ENCODE peak calls at places on chromosomes 3 and 15, in nine cellular contexts. A is B cell, Y is AG09309, B is cardiac fibroblast, F is epithelial cell of esophagus, E is HepG2, I is brain microvascular endothelial cell, L is natural killer cell, X is mammary epithelial cell. W is an unnamed sample.

GRCh38 chr3:49805367-49805782 is 2.3 kb downstream of the INKA1 start:
- DNase-seq in F (peak), L (no peak), B (peak), A (peak), Y (peak), I (peak), E (no peak), X (no peak), W (no peak)

GRCh38 chr3:157953565-157953964 is 152.7 kb downstream of the SHOX2 start:
- DNase-seq in E (no peak), L (no peak), B (no peak), F (no peak), I (no peak), A (no peak), X (no peak), Y (no peak), W (no peak)

GRCh38 chr3:194824676-194825075 is 139.0 kb downstream of the FAM43A start:
- DNase-seq in L (no peak), I (peak), B (peak), Y (peak), X (no peak), F (no peak), A (no peak), E (no peak), W (no peak)

GRCh38 chr3:31709005-31709404 is 176.3 kb downstream of the STT3B start:
- DNase-seq in A (no peak), I (peak), F (no peak), B (no peak), E (no peak), L (no peak), X (no peak), Y (no peak), W (no peak)

GRCh38 chr3:193826126-193826795 is 233.3 kb downstream of the OPA1 start:
- DNase-seq in A (no peak), Y (no peak), L (no peak), E (no peak), F (peak), I (peak), X (peak), B (peak), W (peak)

GRCh38 chr3:139715736-139716135 is 38.0 kb upstream of the NMNAT3 start:
- DNase-seq in F (peak), X (peak), B (no peak), I (no peak), Y (no peak), A (no peak), L (no peak), E (no peak), W (no peak)

GRCh38 chr3:127252446-127252845 is 35.4 kb downstream of the PRR20G start:
- DNase-seq in E (no peak), F (no peak), I (no peak), L (no peak), Y (no peak), B (no peak), A (no peak), X (no peak), W (no peak)

GRCh38 chr3:14507757-14508504 is 32.2 kb downstream of the GRIP2 start:
- DNase-seq in F (no peak), A (no peak), I (no peak), Y (no peak), L (no peak), B (no peak), X (no peak), E (no peak), W (no peak)

GRCh38 chr3:104206925-104207324 is 1159.8 kb upstream of the ALCAM start:
- DNase-seq in B (no peak), X (no peak), F (peak), E (peak), L (no peak), A (no peak), I (no peak), Y (no peak), W (no peak)

GRCh38 chr3:1017879-1018278 is 74.9 kb upstream of the CNTN6 start:
- DNase-seq in A (no peak), X (no peak), F (no peak), I (no peak), Y (no peak), L (no peak), E (no peak), B (no peak), W (no peak)

GRCh38 chr3:178492496-178492895 is 43.7 kb upstream of the KCNMB2 start:
- DNase-seq in F (no peak), B (no peak), I (no peak), X (no peak), L (no peak), A (no peak), Y (no peak), E (no peak), W (no peak)

GRCh38 chr15:77402740-77403379 is 17.0 kb downstream of the PEAK1 start:
- DNase-seq in L (no peak), E (no peak), X (peak), A (no peak), B (peak), Y (peak), I (peak), F (no peak), W (no peak)

GRCh38 chr3:112640333-112640863 is 545 bp downstream of the CCDC80 start:
- DNase-seq in X (no peak), A (no peak), E (no peak), B (peak), L (no peak), Y (peak), F (peak), I (peak), W (no peak)

GRCh38 chr3:112640864-112641751 is at the start of gene CCDC80:
- DNase-seq in L (no peak), B (peak), A (no peak), Y (peak), X (peak), E (no peak), F (peak), I (peak), W (no peak)

GRCh38 chr3:112637700-112638099 is 3.2 kb downstream of the CCDC80 start:
- DNase-seq in E (no peak), F (no peak), Y (no peak), B (no peak), A (no peak), L (no peak), X (no peak), I (no peak), W (no peak)

GRCh38 chr3:112639451-112640332 is 1.3 kb downstream of the CCDC80 start:
- DNase-seq in A (no peak), Y (no peak), B (peak), I (no peak), E (no peak), L (no peak), X (no peak), F (no peak), W (no peak)

GRCh38 chr3:112638327-112639020 is 2.5 kb downstream of the CCDC80 start:
- DNase-seq in I (no peak), Y (no peak), X (no peak), L (no peak), F (no peak), A (no peak), E (no peak), B (no peak), W (no peak)
- TF ChIP-seq CTCF in I (no peak), Y (no peak), X (no peak), L (no peak), F (no peak), A (no peak), E (no peak), B (no peak), W (no peak)

GRCh38 chr3:146160233-146160963 is 586 bp downstream of the PLOD2 start:
- DNase-seq in I (peak), X (peak), L (no peak), E (peak), A (no peak), F (peak), B (peak), Y (peak), W (peak)
- TF ChIP-seq CTCF in I (peak), X (peak), L (no peak), E (peak), A (no peak), F (peak), B (peak), Y (peak), W (peak)

GRCh38 chr3:171018151-171018935 is 8.2 kb downstream of the SLC2A2 start:
- DNase-seq in A (no peak), B (peak), Y (no peak), L (no peak), E (no peak), I (no peak), F (no peak), X (no peak), W (peak)
- TF ChIP-seq CTCF in A (no peak), B (peak), Y (peak), L (no peak), E (peak), I (peak), F (no peak), X (peak), W (peak)

DNA sequence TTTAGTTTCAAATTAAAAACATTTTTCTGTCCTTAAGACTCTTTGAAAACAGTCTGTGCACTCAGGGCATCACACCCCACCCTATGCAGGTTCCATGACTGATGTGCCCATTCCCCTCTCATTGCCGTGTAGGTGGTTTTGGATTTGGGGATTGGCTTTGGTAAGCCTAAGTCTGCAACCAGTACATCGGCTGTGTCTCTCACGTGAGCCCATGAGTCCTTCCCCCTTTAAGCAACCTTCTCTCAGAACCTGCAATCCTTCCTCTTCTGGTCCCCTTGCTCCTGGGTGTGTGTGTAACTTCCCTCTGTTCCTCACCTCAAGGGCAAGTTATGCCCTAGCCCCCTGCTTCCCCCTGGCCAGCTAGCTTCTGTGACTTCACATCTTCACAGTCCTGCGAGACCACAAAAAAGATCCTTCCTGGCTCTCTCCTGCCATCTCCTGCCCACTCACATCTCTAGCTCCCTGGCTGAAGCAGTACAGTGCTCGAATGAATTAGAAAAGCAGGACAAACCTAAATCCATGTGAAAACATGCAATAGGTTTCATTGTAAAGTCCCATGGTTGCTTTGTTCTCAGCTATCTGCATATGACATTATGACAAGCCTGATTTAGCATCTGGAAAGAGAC is 126.7 kb downstream of the UACA start:
- DNase-seq in Y (no peak), I (no peak), X (peak), B (peak), F (no peak), L (no peak), E (peak), A (no peak), W (peak)
- TF ChIP-seq CTCF in Y (peak), I (peak), X (peak), B (peak), F (peak), L (no peak), E (peak), A (no peak), W (no peak)